ENCODE peak calls at places on chromosomes 4 and X, in ten cellular contexts. J is stomach, B is lower leg skin, Q is NB4, V is adrenal gland, G is ovary, K is transverse colon, C is tibial nerve, A is prostate gland, N is body of pancreas. W is an unnamed sample.

GRCh38 chr4:70700712-70701111 is 12.4 kb downstream of the UTP3 start:
- DNase-seq in J (no peak), B (peak; percentile 78), Q (no peak), V (no peak), G (no peak), K (no peak), C (no peak), A (no peak), N (no peak), W (no peak)

GRCh38 chrX:70826715-70827114 is 81.8 kb downstream of the TEX11 start:
- DNase-seq in J (no peak), B (no peak), Q (no peak), V (peak; percentile 23), G (no peak), K (no peak), C (no peak), A (no peak), N (no peak), W (no peak)

GRCh38 chr4:68734095-68734494 is 63.6 kb upstream of the UGT2B15 start:
- DNase-seq in J (no peak), B (no peak), Q (no peak), V (no peak), G (no peak), K (no peak), C (no peak), A (no peak), N (no peak), W (no peak)

GRCh38 chrX:40423299-40423698 is 157.5 kb upstream of the ATP6AP2 start:
- DNase-seq in J (peak; percentile 40), B (no peak), Q (no peak), V (peak; percentile 26), G (no peak), K (no peak), C (no peak), A (peak; percentile 6), N (no peak), W (no peak)

GRCh38 chr4:159937595-159937994 is 834.7 kb downstream of the RAPGEF2 start:
- DNase-seq in J (no peak), B (no peak), Q (peak; percentile 8), V (no peak), G (no peak), K (no peak), C (no peak), A (no peak), N (no peak), W (no peak)

GRCh38 chrX:41561045-41561444 is 113.9 kb downstream of the NYX start:
- DNase-seq in J (no peak), B (no peak), Q (peak; percentile 66), V (peak; percentile 51), G (no peak), K (no peak), C (peak; percentile 6), A (no peak), N (peak; percentile 40), W (no peak)

GRCh38 chr4:58453956-58454355 is 1343.8 kb upstream of the IGFBP7 start:
- DNase-seq in J (no peak), B (no peak), Q (no peak), V (no peak), G (no peak), K (no peak), C (no peak), A (no peak), N (no peak), W (no peak)

GRCh38 chrX:135740683-135741149 is 27.3 kb downstream of the CT45A3 start:
- DNase-seq in J (peak; percentile 35), B (peak; percentile 73), Q (peak; percentile 62), V (peak; percentile 32), G (no peak), K (peak; percentile 26), C (no peak), A (no peak), N (peak; percentile 2), W (no peak)

GRCh38 chr4:1638873-1639272 is 45.2 kb downstream of the FAM53A start:
- DNase-seq in J (no peak), B (no peak), Q (no peak), V (no peak), G (no peak), K (no peak), C (no peak), A (no peak), N (no peak), W (no peak)

GRCh38 chr4:3628868-3629175 is 96.6 kb upstream of the LRPAP1 start:
- DNase-seq in J (no peak), B (no peak), Q (no peak), V (no peak), G (no peak), K (no peak), C (no peak), A (no peak), N (no peak), W (no peak)

GRCh38 chr4:105343523-105343931 is 130.3 kb downstream of the PPA2 start:
- DNase-seq in J (no peak), B (no peak), Q (no peak), V (no peak), G (no peak), K (no peak), C (no peak), A (no peak), N (no peak), W (no peak)

GRCh38 chr4:145937021-145937861 is 1.4 kb downstream of the ZNF827 start:
- DNase-seq in J (peak; percentile 62), B (peak; percentile 92), Q (peak; percentile 20), V (peak; percentile 72), G (peak; percentile 79), K (peak; percentile 81), C (peak; percentile 36), A (peak; percentile 58), N (peak; percentile 61), W (peak; percentile 85)

GRCh38 chr4:145933134-145933533 is 5.5 kb downstream of the ZNF827 start:
- DNase-seq in J (no peak), B (no peak), Q (no peak), V (no peak), G (no peak), K (no peak), C (no peak), A (no peak), N (no peak), W (no peak)

GRCh38 chr4:145936142-145937020 is 2.2 kb downstream of the ZNF827 start:
- DNase-seq in J (peak; percentile 63), B (peak; percentile 90), Q (peak; percentile 8), V (peak; percentile 74), G (peak; percentile 76), K (peak; percentile 75), C (peak; percentile 19), A (peak; percentile 58), N (peak; percentile 79), W (peak; percentile 85)

GRCh38 chr4:145934434-145935047 is 4.1 kb downstream of the ZNF827 start:
- DNase-seq in J (no peak), B (no peak), Q (no peak), V (no peak), G (no peak), K (no peak), C (no peak), A (no peak), N (no peak), W (no peak)

DNA sequence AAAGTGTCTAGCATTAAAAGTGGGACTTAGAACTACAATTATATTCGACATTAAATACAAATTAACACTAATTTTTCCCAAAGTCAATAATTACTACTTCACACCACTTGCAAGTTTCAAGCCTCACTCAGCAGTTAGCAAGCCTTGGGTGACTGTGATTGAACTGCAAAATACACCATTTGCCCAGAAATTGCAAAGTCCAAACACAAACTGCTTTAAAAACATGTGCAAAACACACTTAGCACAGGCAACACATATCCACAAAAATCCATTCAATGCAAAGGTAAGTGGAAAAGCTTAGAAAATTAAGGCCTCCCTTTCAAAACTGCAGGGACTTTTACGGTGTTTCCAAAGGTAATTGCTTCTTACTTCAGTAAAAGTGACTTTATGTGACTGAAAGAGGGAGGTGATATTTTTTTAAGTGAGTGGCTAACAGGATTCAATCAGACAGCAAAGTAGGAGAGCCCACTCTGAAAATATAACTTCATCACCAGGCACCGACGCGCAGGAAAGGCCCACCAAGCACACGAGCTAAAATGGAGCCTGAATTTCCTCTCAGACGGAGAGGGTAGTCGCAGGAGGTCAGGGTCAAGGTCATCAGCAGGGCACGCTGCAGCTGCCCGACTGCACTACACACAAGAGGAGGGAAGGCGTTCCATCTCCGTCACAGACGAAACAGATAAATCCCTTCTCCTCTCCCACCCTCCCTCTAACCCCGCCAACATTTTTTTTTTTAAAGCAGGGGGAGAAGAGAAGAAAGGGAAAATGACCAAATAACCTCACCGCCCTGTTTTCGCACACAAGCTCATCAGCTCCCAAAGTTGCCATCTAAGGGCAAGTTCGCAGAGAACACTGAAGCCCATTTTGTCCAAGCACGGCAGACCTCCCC is 3.1 kb downstream of the ZNF827 start:
- DNase-seq in J (peak; percentile 31), B (no peak), Q (no peak), V (peak; percentile 66), G (peak; percentile 77), K (peak; percentile 52), C (no peak), A (no peak), N (peak; percentile 30), W (no peak)
- TF ChIP-seq POLR2A in J (no peak), B (no peak), Q (no peak), V (peak; percentile 45), G (no peak), K (no peak), C (no peak), A (no peak), N (no peak), W (no peak)

DNA sequence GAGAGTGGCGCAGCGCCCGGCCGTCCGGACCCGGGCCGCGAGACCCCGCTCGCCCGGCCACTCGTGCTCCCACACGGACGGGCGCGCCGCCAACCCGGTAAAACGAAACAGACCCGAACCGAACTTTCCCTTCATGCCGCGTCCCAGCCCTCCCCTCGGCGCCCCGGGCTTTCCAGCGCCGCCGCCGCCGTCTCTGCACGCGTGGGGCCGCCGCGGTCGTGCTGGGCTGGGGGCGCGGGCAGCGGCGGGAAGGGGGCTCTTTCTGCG is 222 bp downstream of the SMAD1 start:
- DNase-seq in J (no peak), B (no peak), Q (no peak), V (no peak), G (no peak), K (no peak), C (no peak), A (no peak), N (no peak), W (no peak)
- H3K4me3 ChIP-seq in J (peak overlapping the region; percentile 79), B (peak overlapping the region; percentile 89), Q (no peak overlapping the region), V (peak overlapping the region; percentile 83), G (peak overlapping the region; percentile 87), K (peak overlapping the region; percentile 99), C (peak overlapping the region; percentile 96), A (peak overlapping the region; percentile 97), N (peak overlapping the region; percentile 46), W (peak overlapping the region; percentile 86)

GRCh38 chrX:101617211-101618191 is at the start of gene ARMCX6:
- DNase-seq in J (peak; percentile 75), B (peak; percentile 93), Q (peak; percentile 19), V (peak; percentile 72), G (peak; percentile 79), K (peak; percentile 80), C (peak; percentile 70), A (peak; percentile 60), N (peak; percentile 82), W (peak; percentile 92)
- TF ChIP-seq POLR2A in J (no peak), B (no peak), Q (no peak), V (peak; percentile 35), G (peak; percentile 50), K (no peak), C (peak; percentile 68), A (peak; percentile 56), N (no peak), W (no peak)

DNA sequence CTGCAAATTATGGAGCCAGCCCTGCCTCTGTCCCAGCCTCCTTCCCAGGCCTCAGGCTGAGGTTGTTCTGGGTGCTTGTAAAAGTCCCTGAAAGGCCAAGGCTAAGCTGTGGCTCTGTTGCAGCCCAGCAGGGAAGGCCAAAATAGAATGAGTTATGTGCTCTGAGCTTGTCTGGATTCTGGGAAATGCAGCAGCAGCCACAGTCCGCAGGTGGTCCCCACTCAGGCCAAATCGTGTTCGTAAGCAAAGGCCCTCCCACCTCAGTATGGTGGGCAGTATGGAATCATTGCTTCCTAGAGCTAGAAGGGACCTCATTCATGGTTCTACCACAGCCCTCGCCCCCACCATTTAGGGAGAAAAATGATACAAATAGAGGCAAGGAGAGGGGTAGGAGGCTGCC is 4.7 kb upstream of the TCEAL1 start:
- DNase-seq in J (no peak), B (peak; percentile 82), Q (no peak), V (peak; percentile 48), G (peak; percentile 46), K (no peak), C (no peak), A (no peak), N (no peak), W (no peak)
- H3K4me3 ChIP-seq in J (no peak overlapping the region), B (no peak overlapping the region), Q (no peak overlapping the region), V (no peak overlapping the region), G (no peak overlapping the region), K (no peak overlapping the region), C (no peak overlapping the region), A (no peak overlapping the region), N (no peak overlapping the region), W (no peak overlapping the region)